ENCODE peak calls at places on chromosomes 5 and 9, in seven cellular contexts. One of them, this sample, is unnamed.

GRCh38 chr9:69097053-69097452 is 61.5 kb downstream of the FXN start:
- DNase-seq in Peyer's patch: no peak
- DNase-seq in foreskin keratinocyte: peak; percentile 92
- DNase-seq in colonic mucosa: no peak
- DNase-seq in uterus: no peak
- DNase-seq in GM23338: no peak
- DNase-seq in neural progenitor cell: no peak
- DNase-seq in this sample: peak; percentile 84

GRCh38 chr5:31477516-31477915 is 54.4 kb downstream of the DROSHA start:
- DNase-seq in Peyer's patch: no peak
- DNase-seq in foreskin keratinocyte: no peak
- DNase-seq in colonic mucosa: no peak
- DNase-seq in uterus: no peak
- DNase-seq in GM23338: no peak
- DNase-seq in neural progenitor cell: no peak
- DNase-seq in this sample: peak; percentile 69

GRCh38 chr5:171813270-171813669 is 27.7 kb downstream of the SMIM23 start:
- DNase-seq in Peyer's patch: no peak
- DNase-seq in foreskin keratinocyte: no peak
- DNase-seq in colonic mucosa: no peak
- DNase-seq in uterus: no peak
- DNase-seq in GM23338: no peak
- DNase-seq in neural progenitor cell: no peak
- DNase-seq in this sample: no peak

GRCh38 chr5:57618767-57619381 is 136.3 kb upstream of the ACTBL2 start:
- DNase-seq in Peyer's patch: no peak
- DNase-seq in foreskin keratinocyte: no peak
- DNase-seq in colonic mucosa: no peak
- DNase-seq in uterus: no peak
- DNase-seq in GM23338: no peak
- DNase-seq in neural progenitor cell: no peak
- DNase-seq in this sample: no peak

GRCh38 chr5:136087961-136088871 is 44.4 kb upstream of the SMAD5 start:
- DNase-seq in Peyer's patch: no peak
- DNase-seq in foreskin keratinocyte: no peak
- DNase-seq in colonic mucosa: peak; percentile 91
- DNase-seq in uterus: peak; percentile 81
- DNase-seq in GM23338: no peak
- DNase-seq in neural progenitor cell: no peak
- DNase-seq in this sample: peak; percentile 36

GRCh38 chr5:8676731-8677130 is 807.8 kb downstream of the MTRR start:
- DNase-seq in Peyer's patch: no peak
- DNase-seq in foreskin keratinocyte: no peak
- DNase-seq in colonic mucosa: no peak
- DNase-seq in uterus: no peak
- DNase-seq in GM23338: no peak
- DNase-seq in neural progenitor cell: no peak
- DNase-seq in this sample: peak; percentile 4

GRCh38 chr9:133513214-133514088 is 11.3 kb downstream of the MYMK start:
- DNase-seq in Peyer's patch: no peak
- DNase-seq in foreskin keratinocyte: no peak
- DNase-seq in colonic mucosa: no peak
- DNase-seq in uterus: no peak
- DNase-seq in GM23338: no peak
- DNase-seq in neural progenitor cell: no peak
- DNase-seq in this sample: no peak

GRCh38 chr5:32020971-32021370 is 153.1 kb downstream of the GOLPH3 start:
- DNase-seq in Peyer's patch: no peak
- DNase-seq in foreskin keratinocyte: no peak
- DNase-seq in colonic mucosa: no peak
- DNase-seq in uterus: no peak
- DNase-seq in GM23338: no peak
- DNase-seq in neural progenitor cell: no peak
- DNase-seq in this sample: no peak

GRCh38 chr9:127557466-127557869 is 54.6 kb upstream of the STXBP1 start:
- DNase-seq in Peyer's patch: no peak
- DNase-seq in foreskin keratinocyte: no peak
- DNase-seq in colonic mucosa: no peak
- DNase-seq in uterus: no peak
- DNase-seq in GM23338: no peak
- DNase-seq in neural progenitor cell: peak; percentile 53
- DNase-seq in this sample: no peak

GRCh38 chr9:88891015-88891414 is 100.3 kb upstream of the S1PR3 start:
- DNase-seq in Peyer's patch: no peak
- DNase-seq in foreskin keratinocyte: no peak
- DNase-seq in colonic mucosa: no peak
- DNase-seq in uterus: no peak
- DNase-seq in GM23338: no peak
- DNase-seq in neural progenitor cell: no peak
- DNase-seq in this sample: no peak

GRCh38 chr5:140108093-140109049 is 5.5 kb upstream of the PURA start:
- DNase-seq in Peyer's patch: peak; percentile 85
- DNase-seq in foreskin keratinocyte: no peak
- DNase-seq in colonic mucosa: peak; percentile 56
- DNase-seq in uterus: peak; percentile 33
- DNase-seq in GM23338: peak; percentile 61
- DNase-seq in neural progenitor cell: peak; percentile 61
- DNase-seq in this sample: no peak

GRCh38 chr5:128532127-128532526 is 5.9 kb downstream of the FBN2 start:
- DNase-seq in Peyer's patch: no peak
- DNase-seq in foreskin keratinocyte: no peak
- DNase-seq in colonic mucosa: no peak
- DNase-seq in uterus: no peak
- DNase-seq in GM23338: peak; percentile 62
- DNase-seq in neural progenitor cell: peak; percentile 18
- DNase-seq in this sample: no peak

GRCh38 chr9:761155-761792 is 80.2 kb upstream of the DMRT1 start:
- DNase-seq in Peyer's patch: no peak
- DNase-seq in foreskin keratinocyte: no peak
- DNase-seq in colonic mucosa: no peak
- DNase-seq in uterus: no peak
- DNase-seq in GM23338: no peak
- DNase-seq in neural progenitor cell: no peak
- DNase-seq in this sample: peak; percentile 48

GRCh38 chr9:128528445-128529160 is 23.8 kb upstream of the SPTAN1 start:
- DNase-seq in Peyer's patch: no peak
- DNase-seq in foreskin keratinocyte: peak; percentile 4
- DNase-seq in colonic mucosa: no peak
- DNase-seq in uterus: no peak
- DNase-seq in GM23338: no peak
- DNase-seq in neural progenitor cell: no peak
- DNase-seq in this sample: peak; percentile 20

GRCh38 chr5:142204219-142204618 is 95.6 kb downstream of the NDFIP1 start:
- DNase-seq in Peyer's patch: no peak
- DNase-seq in foreskin keratinocyte: no peak
- DNase-seq in colonic mucosa: no peak
- DNase-seq in uterus: no peak
- DNase-seq in GM23338: no peak
- DNase-seq in neural progenitor cell: no peak
- DNase-seq in this sample: no peak

GRCh38 chr5:87048156-87048555 is 219.5 kb upstream of the RASA1 start:
- DNase-seq in Peyer's patch: no peak
- DNase-seq in foreskin keratinocyte: no peak
- DNase-seq in colonic mucosa: no peak
- DNase-seq in uterus: no peak
- DNase-seq in GM23338: no peak
- DNase-seq in neural progenitor cell: no peak
- DNase-seq in this sample: no peak

GRCh38 chr9:123322771-123323481 is 33.1 kb upstream of the CRB2 start:
- DNase-seq in Peyer's patch: peak; percentile 86
- DNase-seq in foreskin keratinocyte: no peak
- DNase-seq in colonic mucosa: no peak
- DNase-seq in uterus: no peak
- DNase-seq in GM23338: no peak
- DNase-seq in neural progenitor cell: no peak
- DNase-seq in this sample: no peak

GRCh38 chr9:81430727-81431126 is 258.6 kb downstream of the TLE1 start:
- DNase-seq in Peyer's patch: no peak
- DNase-seq in foreskin keratinocyte: no peak
- DNase-seq in colonic mucosa: no peak
- DNase-seq in uterus: no peak
- DNase-seq in GM23338: no peak
- DNase-seq in neural progenitor cell: no peak
- DNase-seq in this sample: peak; percentile 72

GRCh38 chr9:81601639-81602623 is 87.4 kb downstream of the TLE1 start:
- DNase-seq in Peyer's patch: no peak
- DNase-seq in foreskin keratinocyte: peak; percentile 67
- DNase-seq in colonic mucosa: no peak
- DNase-seq in uterus: no peak
- DNase-seq in GM23338: no peak
- DNase-seq in neural progenitor cell: no peak
- DNase-seq in this sample: peak; percentile 72

GRCh38 chr5:42377496-42377895 is 45.7 kb upstream of the GHR start:
- DNase-seq in Peyer's patch: no peak
- DNase-seq in foreskin keratinocyte: peak; percentile 54
- DNase-seq in colonic mucosa: no peak
- DNase-seq in uterus: no peak
- DNase-seq in GM23338: peak; percentile 3
- DNase-seq in neural progenitor cell: no peak
- DNase-seq in this sample: no peak

GRCh38 chr9:130444565-130445221 is at the start of gene ASS1:
- DNase-seq in Peyer's patch: peak; percentile 20
- DNase-seq in foreskin keratinocyte: no peak
- DNase-seq in colonic mucosa: peak; percentile 91
- DNase-seq in uterus: peak; percentile 76
- DNase-seq in GM23338: peak; percentile 87
- DNase-seq in neural progenitor cell: peak; percentile 83
- DNase-seq in this sample: no peak

GRCh38 chr9:15299374-15299939 is 7.6 kb downstream of the TTC39B start:
- DNase-seq in Peyer's patch: peak; percentile 50
- DNase-seq in foreskin keratinocyte: no peak
- DNase-seq in colonic mucosa: no peak
- DNase-seq in uterus: no peak
- DNase-seq in GM23338: no peak
- DNase-seq in neural progenitor cell: no peak
- DNase-seq in this sample: no peak

GRCh38 chr5:62310426-62311105 is 4.6 kb downstream of the KIF2A start:
- DNase-seq in Peyer's patch: no peak
- DNase-seq in foreskin keratinocyte: no peak
- DNase-seq in colonic mucosa: no peak
- DNase-seq in uterus: no peak
- DNase-seq in GM23338: no peak
- DNase-seq in neural progenitor cell: no peak
- DNase-seq in this sample: no peak
- H3K4me1 ChIP-seq in Peyer's patch: peaks cover 3% of the 10 kb centered on the region
- H3K4me1 ChIP-seq in foreskin keratinocyte: peaks cover 11% of the 10 kb centered on the region
- H3K4me1 ChIP-seq in colonic mucosa: no peaks in the 10 kb centered on the region
- H3K4me1 ChIP-seq in uterus: no peaks in the 10 kb centered on the region
- H3K4me1 ChIP-seq in GM23338: peaks cover 19% of the 10 kb centered on the region
- H3K4me1 ChIP-seq in neural progenitor cell: peaks cover 18% of the 10 kb centered on the region
- H3K4me1 ChIP-seq in this sample: peaks cover 4% of the 10 kb centered on the region

GRCh38 chr5:132840313-132840712 is 9.9 kb upstream of the SHROOM1 start:
- DNase-seq in Peyer's patch: no peak
- DNase-seq in foreskin keratinocyte: no peak
- DNase-seq in colonic mucosa: no peak
- DNase-seq in uterus: no peak
- DNase-seq in GM23338: no peak
- DNase-seq in neural progenitor cell: no peak
- DNase-seq in this sample: no peak
- H3K4me1 ChIP-seq in Peyer's patch: peaks cover 8% of the 10 kb centered on the region
- H3K4me1 ChIP-seq in foreskin keratinocyte: peaks cover 6% of the 10 kb centered on the region
- H3K4me1 ChIP-seq in colonic mucosa: peaks cover 22% of the 10 kb centered on the region
- H3K4me1 ChIP-seq in uterus: no peaks in the 10 kb centered on the region
- H3K4me1 ChIP-seq in GM23338: no peaks in the 10 kb centered on the region
- H3K4me1 ChIP-seq in neural progenitor cell: peaks cover 8% of the 10 kb centered on the region
- H3K4me1 ChIP-seq in this sample: peaks cover 19% of the 10 kb centered on the region

GRCh38 chr9:93159601-93160418 is 24.1 kb upstream of the WNK2 start:
- DNase-seq in Peyer's patch: peak; percentile 72
- DNase-seq in foreskin keratinocyte: no peak
- DNase-seq in colonic mucosa: peak; percentile 90
- DNase-seq in uterus: peak; percentile 84
- DNase-seq in GM23338: peak; percentile 95
- DNase-seq in neural progenitor cell: peak; percentile 94
- DNase-seq in this sample: peak; percentile 77

GRCh38 chr9:93154293-93154903 is 20.3 kb upstream of the NINJ1 start:
- DNase-seq in Peyer's patch: no peak
- DNase-seq in foreskin keratinocyte: no peak
- DNase-seq in colonic mucosa: peak; percentile 53
- DNase-seq in uterus: no peak
- DNase-seq in GM23338: peak; percentile 86
- DNase-seq in neural progenitor cell: peak; percentile 84
- DNase-seq in this sample: no peak

GRCh38 chr9:93156475-93157008 is 22.5 kb upstream of the NINJ1 start:
- DNase-seq in Peyer's patch: no peak
- DNase-seq in foreskin keratinocyte: no peak
- DNase-seq in colonic mucosa: no peak
- DNase-seq in uterus: no peak
- DNase-seq in GM23338: no peak
- DNase-seq in neural progenitor cell: no peak
- DNase-seq in this sample: no peak

GRCh38 chr9:93151097-93151784 is 17.2 kb upstream of the NINJ1 start:
- DNase-seq in Peyer's patch: no peak
- DNase-seq in foreskin keratinocyte: no peak
- DNase-seq in colonic mucosa: no peak
- DNase-seq in uterus: no peak
- DNase-seq in GM23338: no peak
- DNase-seq in neural progenitor cell: no peak
- DNase-seq in this sample: no peak

GRCh38 chr9:93155716-93156474 is 21.8 kb upstream of the NINJ1 start:
- DNase-seq in Peyer's patch: no peak
- DNase-seq in foreskin keratinocyte: no peak
- DNase-seq in colonic mucosa: no peak
- DNase-seq in uterus: no peak
- DNase-seq in GM23338: no peak
- DNase-seq in neural progenitor cell: no peak
- DNase-seq in this sample: no peak
- H3K4me1 ChIP-seq in Peyer's patch: no peaks in the 10 kb centered on the region
- H3K4me1 ChIP-seq in foreskin keratinocyte: no peaks in the 10 kb centered on the region
- H3K4me1 ChIP-seq in colonic mucosa: no peaks in the 10 kb centered on the region
- H3K4me1 ChIP-seq in uterus: no peaks in the 10 kb centered on the region
- H3K4me1 ChIP-seq in GM23338: no peaks in the 10 kb centered on the region
- H3K4me1 ChIP-seq in neural progenitor cell: no peaks in the 10 kb centered on the region
- H3K4me1 ChIP-seq in this sample: peaks cover 3% of the 10 kb centered on the region

GRCh38 chr9:136840877-136841645 is 1.2 kb upstream of the AJM1 start:
- DNase-seq in Peyer's patch: no peak
- DNase-seq in foreskin keratinocyte: peak; percentile 17
- DNase-seq in colonic mucosa: peak; percentile 86
- DNase-seq in uterus: no peak
- DNase-seq in GM23338: peak; percentile 55
- DNase-seq in neural progenitor cell: peak; percentile 51
- DNase-seq in this sample: peak; percentile 62
- H3K4me1 ChIP-seq in Peyer's patch: peaks cover 23% of the 10 kb centered on the region
- H3K4me1 ChIP-seq in foreskin keratinocyte: no peaks in the 10 kb centered on the region
- H3K4me1 ChIP-seq in colonic mucosa: peaks cover 36% of the 10 kb centered on the region
- H3K4me1 ChIP-seq in uterus: no peaks in the 10 kb centered on the region
- H3K4me1 ChIP-seq in GM23338: peaks cover 15% of the 10 kb centered on the region
- H3K4me1 ChIP-seq in neural progenitor cell: peaks cover 23% of the 10 kb centered on the region
- H3K4me1 ChIP-seq in this sample: peaks cover 9% of the 10 kb centered on the region

DNA sequence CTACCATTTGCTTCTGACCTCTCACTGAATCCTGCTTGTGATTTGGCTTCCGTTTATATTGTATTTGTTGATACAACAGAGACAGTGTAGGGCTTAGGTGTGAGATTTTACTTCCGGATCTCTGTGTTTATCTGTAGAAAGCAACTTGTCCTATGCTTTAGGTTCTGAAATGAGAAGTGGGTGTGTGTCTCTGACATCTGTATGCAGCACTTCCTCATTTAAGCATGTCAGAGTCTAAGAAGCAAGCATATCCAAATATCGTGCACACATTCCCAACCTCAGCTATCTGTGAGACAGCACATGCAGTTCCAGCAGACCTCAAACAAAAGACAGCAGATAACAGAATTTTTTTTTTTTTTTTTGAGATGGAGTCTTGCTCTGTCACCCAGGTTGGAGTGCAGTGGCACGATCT is 16.3 kb downstream of the KLF9 start:
- DNase-seq in Peyer's patch: peak; percentile 59
- DNase-seq in foreskin keratinocyte: no peak
- DNase-seq in colonic mucosa: no peak
- DNase-seq in uterus: no peak
- DNase-seq in GM23338: no peak
- DNase-seq in neural progenitor cell: no peak
- DNase-seq in this sample: no peak
- H3K4me1 ChIP-seq in Peyer's patch: no peaks in the 10 kb centered on the region
- H3K4me1 ChIP-seq in foreskin keratinocyte: no peaks in the 10 kb centered on the region
- H3K4me1 ChIP-seq in colonic mucosa: peaks cover 17% of the 10 kb centered on the region
- H3K4me1 ChIP-seq in uterus: peaks cover 4% of the 10 kb centered on the region
- H3K4me1 ChIP-seq in GM23338: no peaks in the 10 kb centered on the region
- H3K4me1 ChIP-seq in neural progenitor cell: no peaks in the 10 kb centered on the region
- H3K4me1 ChIP-seq in this sample: peaks cover 5% of the 10 kb centered on the region